ENCODE peak calls at places on chromosomes 11 and 22, in six cellular contexts. Q, Z, B, V, T and Y are unnamed samples.
A peak's percentile ranks its signal among the peaks of the same experiment; 100 is the strongest.

GRCh38 chr11:10225553-10225952 is 68.5 kb downstream of the SBF2 start:
- DNase-seq in Q (no peak), Z (no peak), B (no peak), V (no peak), T (no peak), Y (no peak)

GRCh38 chr22:46815132-46815531 is 52.7 kb downstream of the TBC1D22A start:
- DNase-seq in Q (peak; percentile 75), Z (no peak), B (no peak), V (no peak), T (no peak), Y (no peak)

GRCh38 chr11:118144869-118145268 is 7.8 kb downstream of the SCN4B start:
- DNase-seq in Q (no peak), Z (no peak), B (no peak), V (no peak), T (no peak), Y (no peak)

GRCh38 chr22:22210375-22210774 is 34.2 kb upstream of the VPREB1 start:
- DNase-seq in Q (no peak), Z (no peak), B (no peak), V (no peak), T (no peak), Y (no peak)

GRCh38 chr11:11780843-11781242 is 60.9 kb upstream of the USP47 start:
- DNase-seq in Q (no peak), Z (no peak), B (no peak), V (no peak), T (no peak), Y (no peak)

GRCh38 chr22:22818202-22818538 is 69.4 kb upstream of the IGLL5 start:
- DNase-seq in Q (no peak), Z (no peak), B (no peak), V (no peak), T (no peak), Y (no peak)

GRCh38 chr11:60767388-60767811 is 10.7 kb downstream of the MS4A15 start:
- DNase-seq in Q (no peak), Z (no peak), B (no peak), V (peak; percentile 47), T (no peak), Y (peak; percentile 70)

GRCh38 chr11:96187779-96188624 is 155.0 kb downstream of the MAML2 start:
- DNase-seq in Q (no peak), Z (no peak), B (no peak), V (no peak), T (peak; percentile 86), Y (no peak)

GRCh38 chr11:25755918-25756584 is 575.9 kb upstream of the ANO3 start:
- DNase-seq in Q (no peak), Z (no peak), B (no peak), V (no peak), T (no peak), Y (peak; percentile 66)

GRCh38 chr11:2374456-2375201 is 2.5 kb upstream of the CD81 start:
- DNase-seq in Q (no peak), Z (no peak), B (no peak), V (no peak), T (no peak), Y (peak; percentile 69)

GRCh38 chr11:86484164-86484794 is 109.6 kb downstream of the CCDC81 start:
- DNase-seq in Q (no peak), Z (no peak), B (peak; percentile 81), V (no peak), T (peak; percentile 61), Y (no peak)

GRCh38 chr11:126969865-126970479 is 30.6 kb downstream of the KIRREL3 start:
- DNase-seq in Q (no peak), Z (no peak), B (no peak), V (no peak), T (peak; percentile 11), Y (no peak)

GRCh38 chr11:78821371-78822306 is 247.0 kb upstream of the NARS2 start:
- DNase-seq in Q (no peak), Z (no peak), B (no peak), V (no peak), T (no peak), Y (no peak)

GRCh38 chr22:46604306-46604690 is 15.9 kb upstream of the GRAMD4 start:
- DNase-seq in Q (no peak), Z (no peak), B (no peak), V (no peak), T (peak; percentile 64), Y (no peak)

GRCh38 chr11:130675456-130675855 is 227.0 kb downstream of the ADAMTS15 start:
- DNase-seq in Q (no peak), Z (no peak), B (peak; percentile 88), V (no peak), T (peak; percentile 30), Y (no peak)

GRCh38 chr22:32142600-32142999 is 16.5 kb downstream of the C22orf42 start:
- DNase-seq in Q (no peak), Z (no peak), B (no peak), V (no peak), T (no peak), Y (no peak)

DNA sequence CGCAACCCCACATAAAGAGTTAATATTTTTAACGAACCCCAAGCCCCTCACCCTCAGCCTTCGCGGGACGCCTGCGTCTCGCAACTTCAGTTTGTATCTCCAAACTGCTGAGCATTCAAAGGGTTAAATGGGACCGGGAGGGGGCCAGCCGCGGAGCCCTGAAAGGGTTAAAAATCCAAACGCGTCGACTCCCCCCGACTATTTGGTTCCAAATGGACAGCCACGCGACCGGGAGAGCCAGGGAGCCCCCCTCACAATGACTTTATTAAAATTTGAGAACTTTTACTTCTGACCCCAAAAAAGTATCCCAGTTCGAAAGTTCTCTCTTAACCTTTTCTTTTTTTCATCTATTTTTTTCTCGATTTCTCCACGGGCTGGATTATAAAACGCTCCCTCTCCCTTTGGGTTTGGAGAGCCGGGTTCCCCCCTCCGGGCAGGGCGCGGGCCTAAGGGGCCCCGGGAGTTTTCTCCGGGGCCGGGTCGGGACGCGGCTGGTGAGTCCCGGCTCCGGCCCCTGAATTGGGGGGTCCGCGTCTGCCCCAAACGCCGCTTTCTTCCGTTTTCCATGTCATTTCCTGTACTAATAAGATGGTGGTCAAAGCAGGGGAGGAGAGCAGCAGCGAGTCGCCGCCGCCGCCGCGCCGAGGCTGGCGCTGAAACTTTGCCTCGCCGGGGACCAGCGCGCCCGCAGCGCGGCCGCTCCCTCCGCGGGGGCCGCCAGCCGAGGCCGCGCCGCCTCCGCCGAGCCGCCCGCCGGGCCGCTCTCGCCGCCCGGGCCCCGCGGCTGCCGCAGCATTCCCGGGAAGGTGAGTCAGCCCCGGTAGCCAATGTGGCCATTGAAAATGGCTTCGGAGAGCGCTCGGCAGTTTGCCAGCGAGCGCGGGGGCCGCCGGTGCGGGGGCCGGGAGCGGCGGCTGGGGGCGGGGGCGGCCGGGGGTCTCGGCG is at the start of gene PRDM11:
- DNase-seq in Q (peak; percentile 76), Z (peak; percentile 67), B (peak; percentile 72), V (peak; percentile 76), T (peak; percentile 85), Y (peak; percentile 86)
- TF ChIP-seq POLR2A in Q (peak; percentile 16), Z (no peak), B (no peak), V (no peak), T (peak; percentile 24), Y (peak; percentile 8)

GRCh38 chr11:763073-763463 is 14.2 kb downstream of the GATD1 start:
- DNase-seq in Q (no peak), Z (no peak), B (no peak), V (peak; percentile 68), T (no peak), Y (no peak)
- H3K27ac ChIP-seq in Q (no peak overlapping the region), Z (peak overlapping the region; percentile 54), B (peak overlapping the region; percentile 69), V (peak overlapping the region; percentile 73), T (no peak overlapping the region), Y (no peak overlapping the region)

DNA sequence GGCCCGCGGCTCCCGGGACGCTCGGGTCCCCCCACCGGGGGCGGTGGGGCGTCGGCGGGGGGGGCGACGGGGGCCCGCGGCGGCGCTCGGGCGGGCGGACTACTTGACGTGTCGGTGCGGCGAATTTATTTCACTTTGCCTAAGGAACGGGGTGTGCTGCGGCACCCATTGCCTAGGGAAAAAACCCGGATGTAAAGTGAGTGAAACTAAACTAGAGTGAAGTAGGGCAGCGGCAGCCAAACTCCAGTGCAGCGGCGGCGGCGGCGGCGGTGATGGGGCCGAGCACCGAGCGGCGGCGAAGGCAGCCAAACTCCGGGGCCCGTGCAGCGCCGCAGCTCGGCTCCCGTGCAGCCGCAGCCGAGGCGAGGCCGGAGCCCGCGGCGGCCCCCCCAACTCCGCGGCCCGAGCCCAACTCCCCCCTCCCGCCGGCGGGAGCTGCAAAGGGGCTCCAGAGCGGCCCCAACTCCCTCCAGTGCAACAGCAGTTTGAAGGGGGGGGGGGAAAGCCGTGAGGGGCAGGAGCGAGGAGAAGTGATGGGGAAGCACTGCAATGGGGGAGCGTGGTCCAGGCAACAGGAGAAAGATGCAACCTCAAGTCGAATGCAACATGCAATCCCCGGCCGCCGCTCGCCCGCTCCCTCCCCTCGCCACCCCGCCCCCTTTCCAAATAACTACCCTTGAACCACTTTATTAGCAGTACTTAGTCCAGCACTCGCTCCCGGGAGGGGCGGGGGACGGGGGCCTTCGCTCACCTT is 647 bp upstream of the PHF21A start:
- DNase-seq in Q (peak; percentile 73), Z (no peak), B (peak; percentile 84), V (peak; percentile 68), T (peak; percentile 83), Y (peak; percentile 93)
- TF ChIP-seq POLR2A in Q (peak; percentile 54), Z (no peak), B (no peak), V (no peak), T (peak; percentile 61), Y (no peak)

DNA sequence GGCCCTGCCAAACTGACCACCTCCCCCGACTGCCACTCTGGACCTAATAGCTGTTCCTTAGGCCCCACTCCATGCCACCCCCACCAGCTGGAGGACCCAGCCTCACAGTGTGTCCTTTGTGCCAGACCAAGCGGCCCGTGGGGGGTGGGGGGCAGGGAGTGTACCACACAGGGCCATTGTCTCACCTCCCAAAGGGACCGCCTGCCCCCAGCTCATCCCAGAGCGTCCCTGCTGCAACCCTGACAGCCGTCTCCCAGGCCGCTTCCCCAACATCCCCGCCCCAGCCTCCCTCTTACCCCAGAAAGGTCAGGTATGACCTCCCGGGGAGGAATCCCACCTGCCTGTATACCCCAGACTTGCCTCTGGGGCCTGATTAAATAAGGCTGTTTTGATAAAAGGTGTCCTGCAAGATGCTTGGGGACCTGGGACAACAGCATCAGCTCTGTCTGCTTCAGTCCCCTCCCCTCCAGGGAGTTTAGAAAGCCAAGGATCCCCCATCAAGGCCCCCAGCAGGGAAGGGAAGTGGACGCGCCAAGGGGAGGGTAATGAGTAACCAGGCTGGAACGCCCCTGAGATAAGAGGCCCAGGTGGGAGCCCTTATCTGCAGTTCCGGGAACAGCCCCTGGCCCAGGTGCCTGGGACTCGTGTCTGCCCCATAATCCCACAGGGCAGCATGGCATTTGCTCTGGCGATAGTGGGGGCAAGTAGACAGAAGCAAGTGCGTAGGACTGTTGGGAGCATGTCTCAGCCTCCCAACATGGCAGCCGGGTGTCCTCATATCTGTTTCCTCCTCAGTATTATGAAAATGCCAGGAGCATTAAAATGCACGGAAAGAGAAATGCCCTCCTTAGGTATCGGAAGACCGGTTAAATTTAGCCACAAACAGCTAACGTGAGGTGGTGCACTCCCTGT is 9.0 kb downstream of the CDC42EP1 start:
- DNase-seq in Q (peak; percentile 81), Z (no peak), B (no peak), V (no peak), T (no peak), Y (no peak)
- H3K27ac ChIP-seq in Q (peak overlapping the region; percentile 99), Z (no peak overlapping the region), B (no peak overlapping the region), V (peak overlapping the region; percentile 65), T (no peak overlapping the region), Y (peak overlapping the region; percentile 5)

GRCh38 chr22:35399678-35400334 is at the start of gene MCM5:
- DNase-seq in Q (peak; percentile 98), Z (no peak), B (peak; percentile 98), V (peak; percentile 98), T (peak; percentile 98), Y (peak; percentile 98)
- TF ChIP-seq POLR2A in Q (no peak), Z (no peak), B (no peak), V (no peak), T (no peak), Y (no peak)

GRCh38 chr22:39183991-39184585 is 31.6 kb upstream of the CBX7 start:
- DNase-seq in Q (no peak), Z (peak; percentile 40), B (no peak), V (no peak), T (peak; percentile 28), Y (peak; percentile 55)
- H3K27ac ChIP-seq in Q (peak overlapping the region; percentile 37), Z (peak overlapping the region; percentile 78), B (peak overlapping the region; percentile 18), V (peak overlapping the region; percentile 79), T (no peak overlapping the region), Y (peak overlapping the region; percentile 50)